ENCODE peak calls at places on chromosomes 2 and 18, in five cellular contexts. Q is psoas muscle, K is fibroblast of the aortic adventitia, U is fibroblast of lung, R is WERI-Rb-1. Z is an unnamed sample.

GRCh38 chr2:94984964-94985575 is 40.4 kb upstream of the MAL start:
- DNase-seq in K (no peak), Q (no peak), U (no peak), R (no peak), Z (no peak)

GRCh38 chr2:102399499-102400141 is 23.3 kb upstream of the IL18RAP start:
- DNase-seq in R (no peak), Q (no peak), U (no peak), K (no peak), Z (no peak)

GRCh38 chr2:238120463-238121298 is 17.8 kb upstream of the KLHL30 start:
- DNase-seq in Q (peak), U (peak), R (no peak), K (peak), Z (peak)

GRCh38 chr2:195507447-195508221 is 149.4 kb upstream of the SLC39A10 start:
- DNase-seq in U (no peak), Q (no peak), R (no peak), K (no peak), Z (no peak)

GRCh38 chr2:229492034-229492433 is 220.9 kb upstream of the PID1 start:
- DNase-seq in K (no peak), Q (no peak), U (peak), R (no peak), Z (no peak)

GRCh38 chr2:39668576-39668975 is 2.9 kb downstream of the TMEM178A start:
- DNase-seq in U (no peak), R (no peak), Q (no peak), K (no peak), Z (no peak)

GRCh38 chr2:77521931-77522470 is at the start of gene LRRTM4:
- DNase-seq in U (peak), R (peak), K (no peak), Q (peak), Z (no peak)

GRCh38 chr2:27378096-27378808 is 2.3 kb downstream of the ZNF513 start:
- DNase-seq in U (no peak), K (no peak), R (peak), Q (peak), Z (no peak)

GRCh38 chr18:35707674-35708073 is 126.1 kb downstream of the GALNT1 start:
- DNase-seq in K (no peak), Q (no peak), U (peak), R (no peak), Z (no peak)

GRCh38 chr18:7575465-7576026 is 8.4 kb downstream of the PTPRM start:
- DNase-seq in Q (no peak), K (peak), U (peak), R (no peak), Z (no peak)

GRCh38 chr18:40577255-40577654 is 1377.8 kb upstream of the PIK3C3 start:
- DNase-seq in R (no peak), Q (no peak), U (peak), K (no peak), Z (peak)

GRCh38 chr18:63686871-63687270 is 15.9 kb upstream of the SERPINB11 start:
- DNase-seq in U (no peak), K (peak), R (no peak), Q (no peak), Z (no peak)

GRCh38 chr18:74496508-74497307 is 545 bp downstream of the CNDP2 start:
- DNase-seq in U (peak), R (peak), K (peak), Q (peak), Z (no peak)

GRCh38 chr2:233060500-233061006 is 411 bp downstream of the INPP5D start:
- DNase-seq in K (no peak), R (no peak), Q (no peak), U (no peak), Z (no peak)

GRCh38 chr2:133346654-133347053 is 221.6 kb downstream of the NCKAP5 start:
- DNase-seq in K (peak), U (peak), Q (no peak), R (no peak), Z (peak)

GRCh38 chr2:73877071-73877802 is 15.6 kb upstream of the ACTG2 start:
- DNase-seq in U (no peak), Q (no peak), K (no peak), R (no peak), Z (no peak)

GRCh38 chr2:71498261-71498701 is 44.9 kb downstream of the DYSF start:
- DNase-seq in Q (no peak), U (peak), R (no peak), K (peak), Z (peak)

GRCh38 chr2:46749042-46749461 is 166.6 kb downstream of the MCFD2 start:
- DNase-seq in R (no peak), K (peak), U (peak), Q (no peak), Z (peak)

GRCh38 chr18:37322497-37323035 is 243.0 kb downstream of the CELF4 start:
- DNase-seq in U (peak), K (peak), R (peak), Q (no peak), Z (no peak)

GRCh38 chr2:113078350-113078839 is 10.6 kb downstream of the IL1F10 start:
- DNase-seq in R (no peak), Q (no peak), K (peak), U (peak), Z (no peak)

GRCh38 chr2:2523395-2524339 is 192.6 kb upstream of the MYT1L start:
- DNase-seq in R (peak), U (no peak), K (no peak), Q (no peak), Z (no peak)

GRCh38 chr2:180980943-180981898 is 816 bp downstream of the UBE2E3 start:
- DNase-seq in Q (peak), U (peak), K (peak), R (peak), Z (no peak)

GRCh38 chr2:74514368-74515270 is at the start of gene TLX2:
- DNase-seq in U (no peak), K (no peak), Q (no peak), R (no peak), Z (no peak)

GRCh38 chr18:23916338-23916737 is 98.2 kb upstream of the TTC39C start:
- DNase-seq in U (no peak), R (no peak), Q (no peak), K (peak), Z (no peak)

GRCh38 chr2:38128653-38129052 is 52.7 kb upstream of the CYP1B1 start:
- DNase-seq in Q (no peak), U (no peak), K (peak), R (no peak), Z (no peak)

GRCh38 chr18:68713791-68714190 is 1.1 kb downstream of the TMX3 start:
- DNase-seq in K (no peak), U (peak), Q (no peak), R (no peak), Z (no peak)

GRCh38 chr2:118312963-118313756 is 224.9 kb downstream of the INSIG2 start:
- DNase-seq in Q (no peak), U (no peak), K (no peak), R (no peak), Z (no peak)

GRCh38 chr2:44433841-44434240 is 72.1 kb downstream of the CAMKMT start:
- DNase-seq in U (no peak), Q (no peak), K (no peak), R (no peak), Z (no peak)

GRCh38 chr18:54284967-54285785 is 15.9 kb downstream of the POLI start:
- DNase-seq in U (peak), Q (no peak), R (no peak), K (peak), Z (peak)

GRCh38 chr2:231382116-231382515 is 13.4 kb upstream of the B3GNT7 start:
- DNase-seq in R (no peak), K (no peak), U (no peak), Q (no peak), Z (no peak)

GRCh38 chr2:242034996-242035814 is 165.7 kb downstream of the RTP5 start:
- DNase-seq in U (no peak), K (no peak), Q (peak), R (no peak), Z (no peak)

GRCh38 chr2:26519396-26519991 is 41.6 kb upstream of the OTOF start:
- DNase-seq in R (peak), K (no peak), Q (no peak), U (peak), Z (no peak)

GRCh38 chr2:172442072-172442895 is 14.9 kb downstream of the ITGA6 start:
- DNase-seq in K (peak), Q (no peak), R (no peak), U (peak), Z (peak)

GRCh38 chr2:135311268-135311667 is 219.8 kb downstream of the ZRANB3 start:
- DNase-seq in U (no peak), Q (no peak), R (no peak), K (no peak), Z (no peak)

GRCh38 chr2:135317375-135317774 is 213.6 kb downstream of the ZRANB3 start:
- DNase-seq in U (no peak), K (no peak), Q (no peak), R (no peak), Z (no peak)

GRCh38 chr2:135311962-135312361 is 219.1 kb downstream of the ZRANB3 start:
- DNase-seq in K (no peak), R (no peak), U (no peak), Q (no peak), Z (no peak)
- H3K4me3 ChIP-seq in K (no peak), R (no peak), U (no peak), Q (no peak), Z (no peak)

GRCh38 chr2:96306370-96306769 is 1.0 kb upstream of the SNRNP200 start:
- DNase-seq in Q (no peak), U (no peak), R (no peak), K (no peak), Z (no peak)
- H3K4me3 ChIP-seq in Q (peak), U (peak), R (peak), K (peak), Z (peak)

GRCh38 chr18:79245517-79246001 is 150.2 kb upstream of the NFATC1 start:
- DNase-seq in K (no peak), Q (no peak), U (no peak), R (no peak), Z (no peak)
- H3K4me3 ChIP-seq in K (no peak), Q (no peak), U (no peak), R (no peak), Z (no peak)

GRCh38 chr2:23662941-23663729 is 263.8 kb downstream of the ATAD2B start:
- DNase-seq in U (no peak), R (no peak), K (no peak), Q (peak), Z (no peak)
- H3K4me3 ChIP-seq in U (no peak), R (no peak), K (peak), Q (peak), Z (peak)

GRCh38 chr2:108591163-108591562 is 56.9 kb downstream of the LIMS1 start:
- DNase-seq in K (no peak), R (no peak), Q (no peak), U (no peak), Z (no peak)

GRCh38 chr2:108593547-108594098 is 59.4 kb downstream of the LIMS1 start:
- DNase-seq in R (no peak), U (peak), Q (no peak), K (peak), Z (peak)

GRCh38 chr2:108594132-108594981 is 60.1 kb downstream of the LIMS1 start:
- DNase-seq in U (peak), R (no peak), K (peak), Q (no peak), Z (peak)

GRCh38 chr2:108589786-108590185 is 55.5 kb downstream of the LIMS1 start:
- DNase-seq in U (peak), R (no peak), K (no peak), Q (no peak), Z (no peak)

GRCh38 chr2:108594982-108595464 is 60.8 kb downstream of the LIMS1 start:
- DNase-seq in U (peak), R (no peak), Q (no peak), K (peak), Z (peak)
- H3K4me3 ChIP-seq in U (no peak), R (no peak), Q (no peak), K (no peak), Z (no peak)

GRCh38 chr2:239441724-239442123 is 40.9 kb upstream of the HDAC4 start:
- DNase-seq in R (no peak), K (no peak), U (no peak), Q (no peak), Z (no peak)

GRCh38 chr2:239442192-239442591 is 41.4 kb upstream of the HDAC4 start:
- DNase-seq in K (no peak), Q (no peak), R (no peak), U (no peak), Z (no peak)

GRCh38 chr2:239439383-239440315 is 38.8 kb upstream of the HDAC4 start:
- DNase-seq in U (no peak), K (no peak), Q (no peak), R (no peak), Z (no peak)

GRCh38 chr2:239440511-239440959 is 39.7 kb upstream of the HDAC4 start:
- DNase-seq in U (no peak), R (no peak), Q (no peak), K (no peak), Z (no peak)

DNA sequence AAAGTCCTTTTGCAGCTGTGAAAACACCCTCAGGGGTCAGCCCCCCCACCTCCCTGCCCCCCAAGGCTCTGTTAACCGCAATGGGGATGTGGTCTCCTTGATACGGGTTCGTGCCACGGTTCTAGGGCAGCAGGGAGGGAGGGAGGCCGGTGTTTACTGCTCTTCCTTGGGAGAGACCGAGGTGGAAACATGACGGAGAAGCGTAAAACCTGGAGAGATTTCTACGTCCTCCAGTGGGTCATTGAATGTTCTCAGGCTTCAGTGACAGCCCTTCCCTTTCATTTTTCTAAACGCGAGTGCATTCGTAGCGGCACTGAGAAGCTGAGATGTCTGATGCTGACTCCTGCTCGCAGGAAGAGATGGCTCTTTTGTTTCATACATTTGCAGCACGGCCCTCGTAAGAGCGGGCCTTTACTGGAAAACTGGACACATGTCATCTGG is 40.5 kb upstream of the HDAC4 start:
- DNase-seq in K (no peak), Q (no peak), R (no peak), U (peak), Z (no peak)
- H3K4me3 ChIP-seq in K (no peak), Q (no peak), R (no peak), U (no peak), Z (no peak)

DNA sequence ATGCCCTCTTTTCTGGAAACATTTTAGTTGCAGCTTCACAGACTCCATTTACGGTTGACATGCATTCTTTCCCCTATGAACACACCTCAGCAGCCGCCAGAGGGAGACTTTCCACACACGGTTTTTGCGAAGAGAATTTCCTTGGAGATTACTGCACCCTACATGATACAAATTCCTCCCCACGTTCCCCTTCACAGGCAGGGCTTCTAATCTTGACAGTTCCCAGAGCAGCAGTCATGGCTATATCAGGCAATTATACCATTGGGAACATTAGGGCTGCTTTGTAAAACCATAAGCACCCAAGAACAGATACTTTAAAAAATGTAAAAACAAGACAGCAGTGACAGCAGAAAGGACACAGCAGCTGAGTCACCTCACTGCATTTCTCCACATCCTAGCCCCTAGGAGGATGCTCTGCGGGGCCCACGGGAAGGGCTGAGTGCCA is 253.8 kb downstream of the TGIF1 start:
- DNase-seq in K (peak), Q (peak), R (peak), U (peak), Z (no peak)
- H3K4me3 ChIP-seq in K (no peak), Q (no peak), R (no peak), U (no peak), Z (no peak)

Z was measured in skeletal muscle cell.